ENCODE peak calls at places on chromosome 11, in nine cellular contexts. E, M, Z, N, C, X, V, I and T are unnamed samples.

GRCh38 chr11:45872513-45873356 is 12.7 kb upstream of the MAPK8IP1 start:
- DNase-seq in E (no peak), M (peak; percentile 86), Z (no peak), N (peak; percentile 61), C (peak; percentile 93), X (no peak), V (peak; percentile 89), I (no peak), T (no peak)

GRCh38 chr11:117096140-117096972 is 1.9 kb downstream of the SIK3 start:
- DNase-seq in E (no peak), M (peak; percentile 24), Z (peak; percentile 23), N (no peak), C (peak; percentile 40), X (no peak), V (peak; percentile 64), I (no peak), T (peak; percentile 48)

GRCh38 chr11:35247863-35248262 is 108.9 kb downstream of the CD44 start:
- DNase-seq in E (no peak), M (no peak), Z (peak; percentile 29), N (no peak), C (no peak), X (no peak), V (no peak), I (no peak), T (no peak)

GRCh38 chr11:31974737-31975136 is 116.1 kb upstream of the RCN1 start:
- DNase-seq in E (no peak), M (peak; percentile 64), Z (no peak), N (no peak), C (peak; percentile 97), X (no peak), V (no peak), I (no peak), T (no peak)

GRCh38 chr11:64908766-64909165 is 8.2 kb downstream of the ATG2A start:
- DNase-seq in E (no peak), M (no peak), Z (no peak), N (no peak), C (no peak), X (no peak), V (no peak), I (no peak), T (no peak)

GRCh38 chr11:120563698-120564572 is 52.4 kb downstream of the GRIK4 start:
- DNase-seq in E (peak; percentile 67), M (peak; percentile 28), Z (no peak), N (no peak), C (no peak), X (no peak), V (peak; percentile 88), I (peak; percentile 81), T (no peak)

GRCh38 chr11:10666976-10667892 is 26.3 kb downstream of the IRAG1 start:
- DNase-seq in E (no peak), M (peak; percentile 36), Z (no peak), N (peak; percentile 73), C (peak; percentile 64), X (no peak), V (no peak), I (no peak), T (no peak)

GRCh38 chr11:95487391-95487790 is 256.4 kb upstream of the SESN3 start:
- DNase-seq in E (no peak), M (no peak), Z (no peak), N (no peak), C (peak; percentile 44), X (no peak), V (no peak), I (no peak), T (no peak)

GRCh38 chr11:9664276-9665171 is 647 bp downstream of the SWAP70 start:
- DNase-seq in E (peak; percentile 95), M (peak; percentile 54), Z (no peak), N (no peak), C (peak; percentile 78), X (peak; percentile 65), V (peak; percentile 37), I (peak; percentile 31), T (peak; percentile 1)

GRCh38 chr11:83971063-83971462 is 684.9 kb upstream of the CCDC90B start:
- DNase-seq in E (no peak), M (peak; percentile 14), Z (no peak), N (no peak), C (peak; percentile 27), X (no peak), V (no peak), I (no peak), T (no peak)

GRCh38 chr11:48081151-48082010 is 101.0 kb downstream of the PTPRJ start:
- DNase-seq in E (peak; percentile 79), M (peak; percentile 38), Z (no peak), N (no peak), C (peak; percentile 92), X (peak; percentile 78), V (no peak), I (no peak), T (no peak)

GRCh38 chr11:27420722-27421572 is 51.6 kb downstream of the LGR4 start:
- DNase-seq in E (no peak), M (no peak), Z (no peak), N (no peak), C (no peak), X (no peak), V (no peak), I (no peak), T (no peak)

GRCh38 chr11:66467756-66468155 is 1.1 kb downstream of the PELI3 start:
- DNase-seq in E (peak; percentile 81), M (peak; percentile 25), Z (no peak), N (no peak), C (peak; percentile 25), X (no peak), V (peak; percentile 75), I (no peak), T (no peak)

GRCh38 chr11:122234257-122234656 is 118.2 kb upstream of the BLID start:
- DNase-seq in E (no peak), M (no peak), Z (no peak), N (no peak), C (no peak), X (no peak), V (no peak), I (no peak), T (no peak)

GRCh38 chr11:105718641-105719040 is 108.8 kb downstream of the GRIA4 start:
- DNase-seq in E (no peak), M (no peak), Z (no peak), N (no peak), C (no peak), X (no peak), V (peak; percentile 38), I (no peak), T (no peak)

DNA sequence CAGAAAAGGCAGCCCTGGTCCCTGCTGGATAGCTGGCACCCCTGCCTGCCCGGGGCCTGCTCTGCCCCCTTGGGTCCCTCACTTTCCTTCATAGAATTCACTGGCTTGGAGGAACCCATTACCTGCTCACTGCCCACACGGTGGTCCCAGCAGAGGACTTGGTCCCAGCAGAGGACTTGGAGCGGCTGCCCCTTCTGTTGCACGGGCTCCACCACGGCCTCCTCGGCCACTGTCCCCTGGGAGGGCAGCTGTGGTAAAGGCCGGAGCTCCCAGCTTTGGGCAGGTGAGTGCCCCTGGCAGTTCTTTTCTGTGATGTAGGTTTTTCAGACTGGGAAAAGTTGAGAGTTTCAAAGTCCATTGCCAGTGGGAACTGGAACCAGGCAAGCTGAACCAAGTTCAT is 25.9 kb downstream of the BRSK2 start:
- DNase-seq in E (no peak), M (no peak), Z (no peak), N (no peak), C (no peak), X (no peak), V (no peak), I (no peak), T (no peak)
- H3K9me3 ChIP-seq in E (peaks cover 52% of the 10 kb centered on the region), M (no peaks in the 10 kb centered on the region), Z (peaks cover 20% of the 10 kb centered on the region), N (peaks cover 85% of the 10 kb centered on the region), C (no peaks in the 10 kb centered on the region), X (peaks cover 8% of the 10 kb centered on the region), V (peaks cover 28% of the 10 kb centered on the region), I (peaks cover 4% of the 10 kb centered on the region), T (peaks cover 40% of the 10 kb centered on the region)

GRCh38 chr11:77799338-77799737 is 21.2 kb downstream of the RSF1 start:
- DNase-seq in E (no peak), M (no peak), Z (no peak), N (no peak), C (peak; percentile 56), X (no peak), V (no peak), I (no peak), T (no peak)

GRCh38 chr11:77791301-77791700 is 29.2 kb downstream of the RSF1 start:
- DNase-seq in E (no peak), M (no peak), Z (no peak), N (no peak), C (no peak), X (no peak), V (no peak), I (no peak), T (no peak)

GRCh38 chr11:77789731-77790476 is 30.6 kb downstream of the RSF1 start:
- DNase-seq in E (no peak), M (no peak), Z (no peak), N (no peak), C (no peak), X (no peak), V (no peak), I (no peak), T (no peak)

GRCh38 chr11:77789061-77789730 is 31.3 kb downstream of the RSF1 start:
- DNase-seq in E (no peak), M (no peak), Z (no peak), N (no peak), C (no peak), X (no peak), V (peak; percentile 8), I (no peak), T (no peak)

DNA sequence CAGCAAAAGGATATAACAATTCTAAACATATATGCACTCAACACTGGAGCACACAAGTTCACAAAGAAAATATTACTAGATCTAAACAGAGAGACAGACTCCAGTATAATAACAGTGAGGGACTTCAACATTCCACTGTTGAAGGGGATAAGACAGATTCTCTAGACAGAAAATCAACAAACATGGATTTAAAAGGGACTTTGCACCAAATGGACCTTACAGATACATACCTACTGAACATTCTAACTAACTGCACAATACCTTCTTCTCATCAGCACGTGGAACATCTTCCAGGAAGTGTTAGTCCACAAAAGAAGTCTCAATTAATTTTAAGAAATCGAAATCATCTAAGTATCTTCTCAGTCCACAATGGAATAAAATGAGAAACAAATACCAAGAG is 26.6 kb downstream of the RSF1 start:
- DNase-seq in E (no peak), M (no peak), Z (no peak), N (no peak), C (no peak), X (no peak), V (no peak), I (no peak), T (no peak)
- H3K9me3 ChIP-seq in E (no peaks in the 10 kb centered on the region), M (no peaks in the 10 kb centered on the region), Z (no peaks in the 10 kb centered on the region), N (peaks cover 7% of the 10 kb centered on the region), C (no peaks in the 10 kb centered on the region), X (no peaks in the 10 kb centered on the region), V (peaks cover 8% of the 10 kb centered on the region), I (no peaks in the 10 kb centered on the region), T (no peaks in the 10 kb centered on the region)

DNA sequence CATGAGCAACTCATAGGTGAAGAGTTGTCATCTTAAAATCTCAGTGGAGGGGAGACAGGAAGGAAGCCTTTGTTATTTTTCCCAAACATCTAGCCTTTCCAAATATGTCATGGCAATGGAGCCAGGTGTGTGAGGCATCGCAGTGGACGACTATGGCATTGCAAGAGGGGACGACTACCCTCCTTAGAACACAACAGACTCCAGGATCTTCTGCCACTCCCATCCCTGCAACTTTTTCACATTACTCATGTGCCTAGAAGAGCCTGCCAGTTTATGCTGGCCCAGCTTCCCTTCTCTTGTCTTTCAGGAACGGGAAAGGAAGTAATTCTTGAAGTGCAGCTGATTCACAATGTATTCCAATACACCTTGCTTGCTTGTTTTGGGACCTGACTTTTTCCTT is 1008.4 kb downstream of the OPCML start:
- DNase-seq in E (no peak), M (no peak), Z (no peak), N (no peak), C (peak; percentile 12), X (no peak), V (no peak), I (no peak), T (no peak)
- H3K9me3 ChIP-seq in E (no peaks in the 10 kb centered on the region), M (no peaks in the 10 kb centered on the region), Z (no peaks in the 10 kb centered on the region), N (no peaks in the 10 kb centered on the region), C (no peaks in the 10 kb centered on the region), X (no peaks in the 10 kb centered on the region), V (no peaks in the 10 kb centered on the region), I (no peaks in the 10 kb centered on the region), T (no peaks in the 10 kb centered on the region)

GRCh38 chr11:3369366-3369765 is 9.6 kb downstream of the ZNF195 start:
- DNase-seq in E (no peak), M (no peak), Z (no peak), N (no peak), C (no peak), X (no peak), V (no peak), I (no peak), T (no peak)
- H3K9me3 ChIP-seq in E (peaks cover 45% of the 10 kb centered on the region), M (peaks cover 2% of the 10 kb centered on the region), Z (peaks cover 9% of the 10 kb centered on the region), N (peaks cover 45% of the 10 kb centered on the region), C (no peaks in the 10 kb centered on the region), X (peaks cover 3% of the 10 kb centered on the region), V (peaks cover 30% of the 10 kb centered on the region), I (no peaks in the 10 kb centered on the region), T (peaks cover 36% of the 10 kb centered on the region)